ENCODE peak calls at places on chromosomes 11 and 22, in four cellular contexts. F is transverse colon, M is H9, X is AG10803. W is an unnamed sample.

GRCh38 chr22:36398602-36399472 is 11.1 kb upstream of the MYH9 start:
- DNase-seq in M (no peak), X (peak), F (peak), W (no peak)

GRCh38 chr11:33643167-33643817 is 57.3 kb downstream of the C11orf91 start:
- DNase-seq in M (no peak), F (no peak), X (no peak), W (no peak)

GRCh38 chr11:35852056-35852455 is 91.8 kb upstream of the LDLRAD3 start:
- DNase-seq in F (peak), X (no peak), M (no peak), W (no peak)

GRCh38 chr22:49997932-49998717 is 14.4 kb downstream of the IL17REL start:
- DNase-seq in M (no peak), F (no peak), X (no peak), W (no peak)

GRCh38 chr11:60978546-60979380 is 7.3 kb downstream of the CD6 start:
- DNase-seq in X (no peak), F (no peak), M (no peak), W (no peak)

GRCh38 chr11:123425367-123425766 is 4.7 kb upstream of the GRAMD1B start:
- DNase-seq in X (no peak), F (no peak), M (no peak), W (no peak)

GRCh38 chr22:30575011-30575671 is 676 bp upstream of the GAL3ST1 start:
- DNase-seq in F (no peak), X (peak), M (peak), W (peak)

GRCh38 chr22:32389685-32390084 is 22.4 kb downstream of the RTCB start:
- DNase-seq in X (no peak), M (no peak), F (no peak), W (peak)

GRCh38 chr11:32829680-32830412 is at the start of gene PRRG4:
- DNase-seq in F (peak), M (peak), X (peak), W (peak)

GRCh38 chr11:13160302-13160701 is 117.3 kb upstream of the BMAL1 start:
- DNase-seq in X (no peak), F (no peak), M (no peak), W (peak)

GRCh38 chr22:29700949-29701927 is 18.6 kb upstream of the CABP7 start:
- DNase-seq in X (no peak), M (peak), F (peak), W (peak)

GRCh38 chr11:19460718-19461405 is 220.1 kb upstream of the E2F8 start:
- DNase-seq in X (no peak), M (no peak), F (peak), W (no peak)

GRCh38 chr11:11789735-11790369 is 51.9 kb upstream of the USP47 start:
- DNase-seq in M (no peak), X (peak), F (no peak), W (no peak)

GRCh38 chr22:47963660-47964059 is 1201.2 kb downstream of the TBC1D22A start:
- DNase-seq in M (no peak), X (no peak), F (no peak), W (no peak)

GRCh38 chr11:57476883-57477506 is 16.7 kb downstream of the RTN4RL2 start:
- DNase-seq in F (peak), X (no peak), M (peak), W (peak)

GRCh38 chr11:132072880-132073213 is 702.4 kb downstream of the NTM start:
- DNase-seq in F (no peak), X (peak), M (no peak), W (no peak)

GRCh38 chr22:19886605-19887250 is 32.1 kb upstream of the GNB1L start:
- DNase-seq in M (no peak), F (no peak), X (peak), W (no peak)

GRCh38 chr11:4695442-4695841 is 2.2 kb downstream of the OR51E2 start:
- DNase-seq in F (no peak), M (no peak), X (no peak), W (no peak)

GRCh38 chr11:65366340-65366773 is 11.8 kb downstream of the TIGD3 start:
- DNase-seq in X (peak), F (peak), M (peak), W (peak)

GRCh38 chr11:60498399-60498798 is 5.8 kb downstream of the MS4A12 start:
- DNase-seq in F (no peak), M (no peak), X (no peak), W (peak)

GRCh38 chr22:35966314-35967045 is 62.1 kb downstream of the RBFOX2 start:
- DNase-seq in F (no peak), M (no peak), X (peak), W (no peak)

GRCh38 chr11:31958086-31958735 is 132.7 kb upstream of the RCN1 start:
- DNase-seq in F (peak), M (peak), X (peak), W (peak)

GRCh38 chr22:11253000-11253511 is 4274.9 kb upstream of the OR11H1 start:
- DNase-seq in M (peak), F (no peak), X (no peak), W (no peak)

GRCh38 chr22:46432164-46433068 is 96.9 kb downstream of the TRMU start:
- DNase-seq in F (peak), M (no peak), X (peak), W (no peak)

GRCh38 chr11:89275966-89276365 is 98.3 kb downstream of the TYR start:
- DNase-seq in F (no peak), M (no peak), X (no peak), W (no peak)

GRCh38 chr11:123000721-123001120 is 19.1 kb upstream of the BSX start:
- DNase-seq in M (no peak), X (peak), F (no peak), W (no peak)

GRCh38 chr22:44860311-44860710 is 107.9 kb downstream of the ARHGAP8 start:
- DNase-seq in X (no peak), M (no peak), F (no peak), W (no peak)

GRCh38 chr11:111441443-111441842 is 62.4 kb upstream of the POU2AF1 start:
- DNase-seq in X (peak), F (no peak), M (no peak), W (peak)

GRCh38 chr11:506238-506949 is 648 bp downstream of the RNH1 start:
- DNase-seq in F (peak), X (peak), M (peak), W (peak)

GRCh38 chr11:106077609-106078517 is at the start of gene AASDHPPT:
- DNase-seq in F (no peak), M (no peak), X (peak), W (no peak)

GRCh38 chr11:10348650-10349280 is 43.9 kb downstream of the ADM start:
- DNase-seq in X (peak), F (no peak), M (no peak), W (no peak)

GRCh38 chr22:24060375-24060788 is 49.3 kb downstream of the CABIN1 start:
- DNase-seq in X (peak), F (no peak), M (no peak), W (no peak)

GRCh38 chr22:26322179-26322905 is 106.7 kb upstream of the ASPHD2 start:
- DNase-seq in F (no peak), M (no peak), X (peak), W (peak)

GRCh38 chr11:113874920-113875413 is 405 bp downstream of the USP28 start:
- DNase-seq in F (no peak), X (no peak), M (no peak), W (peak)

GRCh38 chr11:126189109-126189929 is 22.1 kb downstream of the RPUSD4 start:
- DNase-seq in X (no peak), M (no peak), F (peak), W (no peak)

GRCh38 chr22:17966403-17966717 is 58.0 kb downstream of the MICAL3 start:
- DNase-seq in F (no peak), M (no peak), X (no peak), W (no peak)

GRCh38 chr11:5705688-5706087 is 16.1 kb downstream of the TRIM22 start:
- DNase-seq in X (no peak), M (no peak), F (no peak), W (no peak)

GRCh38 chr11:114159320-114159719 is 99.8 kb downstream of the ZBTB16 start:
- DNase-seq in M (no peak), X (no peak), F (no peak), W (no peak)